ENCODE peak calls at places on chromosome 4, in seven cellular contexts. Z is AG09319; P is activated CD4-positive, alpha-beta T cell treated with anti-CD3 and anti-CD28 coated beads, Interleukin-2, amount 50 U/mL, for 1 hour; H is AG10803; C is osteocyte; E is COR-L47; A is NCI-H1694. F is an unnamed sample.
A peak's percentile ranks its signal among the peaks of the same experiment; 100 is the strongest.

GRCh38 chr4:139749313-139749712 is 83.7 kb downstream of the MGST2 start:
- DNase-seq in E (no peak), A (no peak), Z (no peak), C (no peak), P (no peak), H (no peak), F (no peak)

GRCh38 chr4:150078996-150079581 is 844 bp downstream of the DCLK2 start:
- DNase-seq in H (peak; percentile 56), P (no peak), E (peak; percentile 77), C (peak; percentile 84), A (no peak), Z (no peak), F (no peak)

GRCh38 chr4:176002007-176002623 is 63.5 kb upstream of the WDR17 start:
- DNase-seq in C (no peak), A (no peak), H (peak; percentile 6), E (peak; percentile 63), P (no peak), Z (no peak), F (no peak)

GRCh38 chr4:109072595-109072994 is 229.9 kb downstream of the COL25A1 start:
- DNase-seq in H (peak; percentile 95), P (no peak), E (no peak), Z (peak; percentile 51), C (no peak), A (no peak), F (no peak)

GRCh38 chr4:130131536-130131935 is 1035.6 kb downstream of the C4orf33 start:
- DNase-seq in P (no peak), E (no peak), H (no peak), A (no peak), C (no peak), Z (no peak), F (no peak)

GRCh38 chr4:123676550-123677229 is 280.1 kb downstream of the SPRY1 start:
- DNase-seq in Z (no peak), H (no peak), C (no peak), E (no peak), A (no peak), P (no peak), F (no peak)

GRCh38 chr4:4995866-4996265 is 23.4 kb downstream of the CYTL1 start:
- DNase-seq in E (no peak), C (no peak), A (no peak), H (peak; percentile 76), P (no peak), Z (peak; percentile 22), F (no peak)

GRCh38 chr4:114226968-114227760 is 247.7 kb upstream of the ARSJ start:
- DNase-seq in A (no peak), H (peak; percentile 5), E (no peak), C (no peak), P (no peak), Z (no peak), F (no peak)

GRCh38 chr4:187663076-187663475 is 332.5 kb upstream of the ZFP42 start:
- DNase-seq in Z (no peak), A (no peak), E (no peak), C (no peak), H (no peak), P (no peak), F (no peak)

GRCh38 chr4:94595880-94596483 is 144.2 kb downstream of the PDLIM5 start:
- DNase-seq in Z (peak; percentile 32), P (no peak), E (peak; percentile 29), C (no peak), H (peak; percentile 70), A (no peak), F (no peak)

GRCh38 chr4:166594326-166594946 is 639.9 kb downstream of the SPOCK3 start:
- DNase-seq in A (no peak), Z (no peak), P (no peak), H (peak; percentile 2), E (peak; percentile 69), C (no peak), F (no peak)

GRCh38 chr4:11004818-11005217 is 320.2 kb upstream of the CLNK start:
- DNase-seq in A (no peak), H (no peak), Z (no peak), P (no peak), E (no peak), C (no peak), F (no peak)

GRCh38 chr4:19850909-19851308 is 400.8 kb upstream of the SLIT2 start:
- DNase-seq in P (no peak), H (peak; percentile 28), E (no peak), Z (no peak), C (no peak), A (no peak), F (no peak)

GRCh38 chr4:113979157-113979972 is at the start of gene ARSJ:
- DNase-seq in H (peak; percentile 80), A (no peak), E (peak; percentile 23), Z (peak; percentile 37), P (peak; percentile 4), C (peak; percentile 90), F (no peak)

GRCh38 chr4:140688711-140689598 is 67.2 kb downstream of the TBC1D9 start:
- DNase-seq in A (peak; percentile 10), E (no peak), C (no peak), Z (no peak), P (no peak), H (peak; percentile 21), F (no peak)

GRCh38 chr4:148787831-148788477 is 345.7 kb upstream of the NR3C2 start:
- DNase-seq in H (peak; percentile 54), E (no peak), Z (no peak), A (no peak), C (no peak), P (no peak), F (no peak)

GRCh38 chr4:3213101-3213416 is 35.9 kb upstream of the MSANTD1 start:
- DNase-seq in P (no peak), A (no peak), C (no peak), H (no peak), Z (no peak), E (no peak), F (peak; percentile 35)

GRCh38 chr4:98289375-98289774 is 28.2 kb downstream of the RAP1GDS1 start:
- DNase-seq in Z (no peak), P (no peak), A (no peak), C (no peak), H (peak; percentile 18), E (no peak), F (no peak)

GRCh38 chr4:54085284-54085683 is 14.7 kb upstream of the GSX2 start:
- DNase-seq in P (no peak), A (no peak), C (peak; percentile 78), E (no peak), H (peak; percentile 88), Z (no peak), F (no peak)